ENCODE peak calls at places on chromosomes 5 and 9, in eight cellular contexts. D is K562, U is HCT116, O is HepG2, V is GM23338, P is HL-60, Q is GM12878, E is SK-N-SH. N is an unnamed sample.

GRCh38 chr5:101091902-101092301 is 188.8 kb upstream of the ST8SIA4 start:
- DNase-seq in D (no peak), U (no peak), O (no peak), V (no peak), P (no peak), Q (no peak), E (no peak), N (no peak)

GRCh38 chr5:141725909-141726308 is 43.9 kb upstream of the ARAP3 start:
- DNase-seq in D (no peak), U (no peak), O (no peak), V (no peak), P (no peak), Q (no peak), E (no peak), N (no peak)

GRCh38 chr5:178196986-178197385 is 7.3 kb upstream of the HNRNPAB start:
- DNase-seq in D (peak; percentile 66), U (no peak), O (peak; percentile 23), V (peak; percentile 65), P (no peak), Q (no peak), E (peak; percentile 65), N (no peak)

GRCh38 chr9:91811024-91811909 is 138.8 kb downstream of the ROR2 start:
- DNase-seq in D (no peak), U (no peak), O (no peak), V (no peak), P (no peak), Q (no peak), E (peak; percentile 63), N (no peak)

GRCh38 chr5:172450861-172451695 is 3.2 kb downstream of the SH3PXD2B start:
- DNase-seq in D (peak; percentile 58), U (no peak), O (no peak), V (peak; percentile 83), P (no peak), Q (no peak), E (peak; percentile 64), N (no peak)

GRCh38 chr5:138841531-138841930 is 33.6 kb downstream of the LRRTM2 start:
- DNase-seq in D (no peak), U (no peak), O (no peak), V (no peak), P (no peak), Q (no peak), E (no peak), N (no peak)

GRCh38 chr5:175212203-175212602 is 231.8 kb downstream of the DRD1 start:
- DNase-seq in D (no peak), U (no peak), O (no peak), V (peak; percentile 11), P (no peak), Q (no peak), E (no peak), N (no peak)

GRCh38 chr5:81140942-81141341 is 92.2 kb upstream of the CKMT2 start:
- DNase-seq in D (no peak), U (no peak), O (no peak), V (no peak), P (no peak), Q (no peak), E (peak; percentile 48), N (no peak)

GRCh38 chr9:100700689-100701318 is 122.9 kb downstream of the CAVIN4 start:
- DNase-seq in D (peak; percentile 32), U (peak; percentile 32), O (peak; percentile 27), V (peak; percentile 85), P (peak; percentile 4), Q (no peak), E (peak; percentile 23), N (no peak)

GRCh38 chr9:107624216-107624948 is 134.8 kb upstream of the KLF4 start:
- DNase-seq in D (no peak), U (no peak), O (no peak), V (no peak), P (no peak), Q (no peak), E (no peak), N (no peak)

DNA sequence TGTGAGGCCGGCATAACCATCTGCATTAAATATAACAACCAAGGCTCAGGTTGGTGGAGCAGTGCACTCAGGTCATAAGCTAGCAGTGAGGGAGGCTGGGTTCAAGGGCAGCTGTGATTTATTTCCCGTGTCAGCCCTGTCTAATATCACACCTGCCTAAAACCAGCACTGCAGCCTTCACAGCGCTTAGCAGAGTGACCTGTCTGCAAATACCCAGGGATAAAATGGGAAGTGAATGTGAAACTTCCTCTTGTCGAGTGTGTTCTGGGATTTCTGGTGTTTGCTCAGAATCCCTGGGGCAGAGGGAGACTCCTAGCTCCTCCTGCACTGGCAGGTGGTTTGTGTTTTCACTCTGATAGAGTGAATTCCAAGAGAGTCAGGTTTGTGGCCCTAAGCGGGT is 57.5 kb downstream of the ZNF510 start:
- DNase-seq in D (no peak), U (no peak), O (no peak), V (no peak), P (no peak), Q (no peak), E (no peak), N (no peak)
- TF ChIP-seq REST in D (no peak), U (no peak), O (no peak), V (no peak), P (no peak), Q (no peak), E (no peak), N (no peak)

DNA sequence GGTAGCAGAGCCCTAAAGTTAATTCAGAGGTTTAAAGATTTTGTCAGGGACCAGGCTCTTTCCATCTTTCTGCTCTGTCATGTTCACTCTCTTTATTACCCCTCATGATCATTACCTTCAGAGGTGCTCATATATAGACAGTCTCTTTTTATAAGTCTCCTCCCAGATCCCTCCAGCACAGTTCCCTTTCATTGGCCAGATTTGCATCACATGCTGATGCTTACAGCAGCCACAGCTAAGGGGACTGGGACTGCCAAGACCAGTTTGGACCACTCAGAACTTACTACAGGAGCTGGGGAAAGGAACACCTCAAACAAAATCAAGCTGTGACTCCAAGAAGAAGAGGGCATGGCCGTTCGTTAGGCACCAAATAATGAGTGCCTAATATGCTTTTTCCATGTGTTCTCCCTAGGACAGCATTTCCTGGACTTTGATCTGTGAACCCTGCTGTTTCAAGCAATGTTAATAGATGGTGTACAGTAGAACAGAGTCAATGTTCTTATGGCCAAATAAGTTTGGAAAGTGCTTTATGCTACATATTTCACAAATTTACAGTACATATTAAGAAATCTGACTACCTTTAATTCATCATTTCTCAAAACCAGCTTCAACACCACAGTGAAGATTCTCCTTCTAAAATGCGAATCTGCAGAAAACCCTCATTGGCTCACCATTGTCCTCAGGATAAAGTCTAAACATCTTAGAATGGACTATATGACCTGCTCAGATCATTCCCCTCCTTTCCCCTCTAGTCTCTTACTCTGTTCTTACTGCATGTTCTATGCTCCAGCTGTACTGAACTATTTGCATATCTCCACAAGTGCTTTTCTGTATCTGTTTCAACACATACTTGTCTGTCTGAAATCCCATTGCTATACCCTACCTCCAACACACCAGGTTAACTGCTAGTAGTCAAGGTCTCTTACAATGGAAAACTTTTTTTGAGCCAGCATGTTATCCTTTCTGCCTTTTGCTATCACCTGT is 3.4 kb downstream of the C5orf58 start:
- DNase-seq in D (no peak), U (no peak), O (no peak), V (no peak), P (no peak), Q (no peak), E (no peak), N (no peak)
- TF ChIP-seq POLR2AphosphoS5 in D (no peak), U (no peak), O (no peak), V (no peak), P (no peak), Q (no peak), E (no peak), N (no peak)

GRCh38 chr9:104820336-104820735 is 56.4 kb downstream of the NIPSNAP3B start:
- DNase-seq in D (peak; percentile 28), U (no peak), O (no peak), V (no peak), P (no peak), Q (no peak), E (no peak), N (no peak)
- TF ChIP-seq REST in D (no peak), U (no peak), O (no peak), V (no peak), P (no peak), Q (no peak), E (no peak), N (no peak)

GRCh38 chr5:166880456-166880855 is 1411.0 kb upstream of the WWC1 start:
- DNase-seq in D (no peak), U (no peak), O (no peak), V (no peak), P (no peak), Q (no peak), E (no peak), N (no peak)
- TF ChIP-seq POLR2AphosphoS5 in D (no peak), U (no peak), O (no peak), V (no peak), P (no peak), Q (no peak), E (no peak), N (no peak)

GRCh38 chr5:15645376-15645775 is 145.4 kb downstream of the FBXL7 start:
- DNase-seq in D (no peak), U (no peak), O (no peak), V (peak; percentile 15), P (no peak), Q (no peak), E (no peak), N (no peak)
- TF ChIP-seq REST in D (no peak), U (no peak), O (no peak), V (no peak), P (no peak), Q (no peak), E (no peak), N (no peak)

GRCh38 chr9:110744753-110745522 is 76.3 kb downstream of the MUSK start:
- DNase-seq in D (no peak), U (peak; percentile 96), O (no peak), V (no peak), P (no peak), Q (no peak), E (no peak), N (peak; percentile 92)
- TF ChIP-seq POLR2AphosphoS5 in D (no peak), U (peak; percentile 43), O (no peak), V (no peak), P (no peak), Q (no peak), E (peak; percentile 85), N (peak; percentile 65)